ENCODE peak calls at places on chromosomes 3 and 15, in six cellular contexts. One of them, this sample, is unnamed.

GRCh38 chr15:36798366-36798765 is 218.9 kb downstream of the CDIN1 start:
- DNase-seq in IMR-90: peak; percentile 63
- DNase-seq in neural progenitor cell: no peak
- DNase-seq in mammary epithelial cell: no peak
- DNase-seq in dorsolateral prefrontal cortex: no peak
- DNase-seq in PC-3: peak; percentile 92
- DNase-seq in this sample: no peak

GRCh38 chr3:139267300-139268246 is 76.2 kb upstream of the MRPS22 start:
- DNase-seq in mammary epithelial cell: no peak
- DNase-seq in neural progenitor cell: no peak
- DNase-seq in PC-3: no peak
- DNase-seq in IMR-90: no peak
- DNase-seq in dorsolateral prefrontal cortex: no peak
- DNase-seq in this sample: peak; percentile 52

GRCh38 chr3:118946449-118946848 is 88.2 kb downstream of the IGSF11 start:
- DNase-seq in neural progenitor cell: no peak
- DNase-seq in dorsolateral prefrontal cortex: no peak
- DNase-seq in IMR-90: no peak
- DNase-seq in mammary epithelial cell: no peak
- DNase-seq in PC-3: peak; percentile 74
- DNase-seq in this sample: no peak

GRCh38 chr15:89502867-89503595 is 6.6 kb upstream of the RHCG start:
- DNase-seq in IMR-90: no peak
- DNase-seq in neural progenitor cell: no peak
- DNase-seq in mammary epithelial cell: peak; percentile 76
- DNase-seq in PC-3: peak; percentile 79
- DNase-seq in dorsolateral prefrontal cortex: no peak
- DNase-seq in this sample: peak; percentile 47

GRCh38 chr3:194276768-194277546 is 74.2 kb downstream of the CPN2 start:
- DNase-seq in mammary epithelial cell: no peak
- DNase-seq in PC-3: no peak
- DNase-seq in IMR-90: peak; percentile 52
- DNase-seq in neural progenitor cell: no peak
- DNase-seq in dorsolateral prefrontal cortex: no peak
- DNase-seq in this sample: peak; percentile 81

GRCh38 chr3:97880267-97880666 is 58.5 kb downstream of the CRYBG3 start:
- DNase-seq in PC-3: no peak
- DNase-seq in dorsolateral prefrontal cortex: no peak
- DNase-seq in mammary epithelial cell: no peak
- DNase-seq in IMR-90: peak; percentile 30
- DNase-seq in neural progenitor cell: no peak
- DNase-seq in this sample: no peak

GRCh38 chr3:127439621-127440020 is 150.9 kb downstream of the TPRA1 start:
- DNase-seq in dorsolateral prefrontal cortex: no peak
- DNase-seq in IMR-90: no peak
- DNase-seq in mammary epithelial cell: no peak
- DNase-seq in PC-3: no peak
- DNase-seq in neural progenitor cell: no peak
- DNase-seq in this sample: peak; percentile 35

GRCh38 chr3:135556184-135556583 is 409.3 kb upstream of the PPP2R3A start:
- DNase-seq in neural progenitor cell: no peak
- DNase-seq in IMR-90: no peak
- DNase-seq in dorsolateral prefrontal cortex: no peak
- DNase-seq in mammary epithelial cell: no peak
- DNase-seq in PC-3: no peak
- DNase-seq in this sample: no peak

GRCh38 chr15:88617790-88618189 is 3.4 kb upstream of the AEN start:
- DNase-seq in mammary epithelial cell: no peak
- DNase-seq in dorsolateral prefrontal cortex: no peak
- DNase-seq in neural progenitor cell: no peak
- DNase-seq in PC-3: no peak
- DNase-seq in IMR-90: no peak
- DNase-seq in this sample: no peak

GRCh38 chr3:101803152-101803782 is 24.3 kb downstream of the NXPE3 start:
- DNase-seq in dorsolateral prefrontal cortex: no peak
- DNase-seq in mammary epithelial cell: peak; percentile 50
- DNase-seq in neural progenitor cell: peak; percentile 77
- DNase-seq in PC-3: peak; percentile 85
- DNase-seq in IMR-90: peak; percentile 79
- DNase-seq in this sample: no peak

GRCh38 chr3:124837730-124838186 is 49.4 kb downstream of the ITGB5 start:
- DNase-seq in dorsolateral prefrontal cortex: no peak
- DNase-seq in mammary epithelial cell: peak; percentile 77
- DNase-seq in PC-3: peak; percentile 85
- DNase-seq in neural progenitor cell: peak; percentile 50
- DNase-seq in IMR-90: peak; percentile 87
- DNase-seq in this sample: no peak

GRCh38 chr3:127428344-127429001 is 140.6 kb upstream of the PRR20G start:
- DNase-seq in dorsolateral prefrontal cortex: no peak
- DNase-seq in mammary epithelial cell: peak; percentile 14
- DNase-seq in IMR-90: no peak
- DNase-seq in neural progenitor cell: no peak
- DNase-seq in PC-3: no peak
- DNase-seq in this sample: peak; percentile 36

GRCh38 chr3:127701281-127701792 is 28.6 kb downstream of the ABTB1 start:
- DNase-seq in dorsolateral prefrontal cortex: peak; percentile 18
- DNase-seq in mammary epithelial cell: no peak
- DNase-seq in IMR-90: no peak
- DNase-seq in neural progenitor cell: no peak
- DNase-seq in PC-3: no peak
- DNase-seq in this sample: no peak

GRCh38 chr3:88059380-88060160 is 515 bp downstream of the ZNF654 start:
- DNase-seq in PC-3: peak; percentile 35
- DNase-seq in dorsolateral prefrontal cortex: no peak
- DNase-seq in neural progenitor cell: peak; percentile 47
- DNase-seq in mammary epithelial cell: no peak
- DNase-seq in IMR-90: no peak
- DNase-seq in this sample: peak; percentile 75

GRCh38 chr3:168968611-168969010 is 694.9 kb downstream of the MECOM start:
- DNase-seq in PC-3: no peak
- DNase-seq in IMR-90: no peak
- DNase-seq in neural progenitor cell: no peak
- DNase-seq in dorsolateral prefrontal cortex: no peak
- DNase-seq in mammary epithelial cell: no peak
- DNase-seq in this sample: no peak

GRCh38 chr3:177361042-177361938 is 164.0 kb upstream of the TBL1XR1 start:
- DNase-seq in IMR-90: no peak
- DNase-seq in neural progenitor cell: no peak
- DNase-seq in mammary epithelial cell: no peak
- DNase-seq in PC-3: no peak
- DNase-seq in dorsolateral prefrontal cortex: no peak
- DNase-seq in this sample: no peak

GRCh38 chr3:170429050-170429449 is 10.4 kb downstream of the CLDN11 start:
- DNase-seq in mammary epithelial cell: peak; percentile 50
- DNase-seq in PC-3: no peak
- DNase-seq in IMR-90: no peak
- DNase-seq in neural progenitor cell: peak; percentile 22
- DNase-seq in dorsolateral prefrontal cortex: no peak
- DNase-seq in this sample: no peak

GRCh38 chr3:22228705-22229104 is 477.7 kb upstream of the ZNF385D start:
- DNase-seq in mammary epithelial cell: no peak
- DNase-seq in neural progenitor cell: no peak
- DNase-seq in IMR-90: no peak
- DNase-seq in PC-3: no peak
- DNase-seq in dorsolateral prefrontal cortex: no peak
- DNase-seq in this sample: no peak

GRCh38 chr3:22231061-22231460 is 480.1 kb upstream of the ZNF385D start:
- DNase-seq in IMR-90: no peak
- DNase-seq in dorsolateral prefrontal cortex: no peak
- DNase-seq in mammary epithelial cell: no peak
- DNase-seq in PC-3: peak; percentile 19
- DNase-seq in neural progenitor cell: no peak
- DNase-seq in this sample: no peak

GRCh38 chr3:22225161-22225560 is 474.2 kb upstream of the ZNF385D start:
- DNase-seq in mammary epithelial cell: no peak
- DNase-seq in IMR-90: no peak
- DNase-seq in neural progenitor cell: peak; percentile 6
- DNase-seq in PC-3: no peak
- DNase-seq in dorsolateral prefrontal cortex: no peak
- DNase-seq in this sample: no peak
- TF ChIP-seq CTCF in mammary epithelial cell: no peak
- TF ChIP-seq CTCF in IMR-90: no peak
- TF ChIP-seq CTCF in neural progenitor cell: no peak
- TF ChIP-seq CTCF in PC-3: no peak
- TF ChIP-seq CTCF in dorsolateral prefrontal cortex: no peak
- TF ChIP-seq CTCF in this sample: no peak

DNA sequence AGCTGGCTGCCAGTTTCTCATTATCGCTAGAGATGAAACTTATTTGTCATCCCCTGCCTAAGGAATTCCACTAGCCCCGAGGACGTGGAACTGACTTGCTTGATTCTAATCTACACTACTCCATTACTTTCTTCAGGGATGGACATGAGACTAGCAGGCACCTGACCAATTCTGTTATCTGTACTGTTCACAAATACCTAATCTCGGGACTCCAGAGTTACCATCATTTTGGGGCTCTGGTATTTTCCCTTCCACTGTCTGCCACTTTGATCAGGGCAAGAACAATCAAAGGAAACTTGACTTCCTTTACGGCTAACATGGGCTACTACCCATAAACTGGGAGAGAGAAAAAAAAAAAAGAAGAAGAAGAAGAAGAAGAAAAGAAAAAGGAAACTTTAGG is 27.8 kb downstream of the BMF start:
- DNase-seq in IMR-90: no peak
- DNase-seq in neural progenitor cell: no peak
- DNase-seq in mammary epithelial cell: no peak
- DNase-seq in PC-3: no peak
- DNase-seq in dorsolateral prefrontal cortex: no peak
- DNase-seq in this sample: no peak
- H3K4me3 ChIP-seq in IMR-90: no peak overlapping the region
- H3K4me3 ChIP-seq in neural progenitor cell: no peak overlapping the region
- H3K4me3 ChIP-seq in mammary epithelial cell: no peak overlapping the region
- H3K4me3 ChIP-seq in PC-3: no peak overlapping the region
- H3K4me3 ChIP-seq in dorsolateral prefrontal cortex: no peak overlapping the region
- H3K4me3 ChIP-seq in this sample: no peak overlapping the region

GRCh38 chr15:101376615-101377395 is 81.8 kb upstream of the SNRPA1 start:
- DNase-seq in PC-3: no peak
- DNase-seq in IMR-90: no peak
- DNase-seq in dorsolateral prefrontal cortex: no peak
- DNase-seq in mammary epithelial cell: no peak
- DNase-seq in neural progenitor cell: no peak
- DNase-seq in this sample: no peak
- H3K27ac ChIP-seq in PC-3: no peak overlapping the region
- H3K27ac ChIP-seq in IMR-90: no peak overlapping the region
- H3K27ac ChIP-seq in dorsolateral prefrontal cortex: no peak overlapping the region
- H3K27ac ChIP-seq in mammary epithelial cell: no peak overlapping the region
- H3K27ac ChIP-seq in neural progenitor cell: no peak overlapping the region
- H3K27ac ChIP-seq in this sample: no peak overlapping the region

GRCh38 chr15:69685524-69686452 is 233.2 kb downstream of the RPLP1 start:
- DNase-seq in PC-3: no peak
- DNase-seq in dorsolateral prefrontal cortex: no peak
- DNase-seq in neural progenitor cell: no peak
- DNase-seq in mammary epithelial cell: peak; percentile 3
- DNase-seq in IMR-90: no peak
- DNase-seq in this sample: no peak
- TF ChIP-seq CTCF in PC-3: no peak
- TF ChIP-seq CTCF in dorsolateral prefrontal cortex: no peak
- TF ChIP-seq CTCF in neural progenitor cell: no peak
- TF ChIP-seq CTCF in mammary epithelial cell: no peak
- TF ChIP-seq CTCF in IMR-90: no peak
- TF ChIP-seq CTCF in this sample: no peak

GRCh38 chr15:99982662-99983061 is 249.4 kb upstream of the LYSMD4 start:
- DNase-seq in PC-3: no peak
- DNase-seq in dorsolateral prefrontal cortex: no peak
- DNase-seq in neural progenitor cell: no peak
- DNase-seq in mammary epithelial cell: no peak
- DNase-seq in IMR-90: no peak
- DNase-seq in this sample: no peak
- H3K4me3 ChIP-seq in PC-3: no peak overlapping the region
- H3K4me3 ChIP-seq in dorsolateral prefrontal cortex: no peak overlapping the region
- H3K4me3 ChIP-seq in neural progenitor cell: no peak overlapping the region
- H3K4me3 ChIP-seq in mammary epithelial cell: no peak overlapping the region
- H3K4me3 ChIP-seq in IMR-90: no peak overlapping the region
- H3K4me3 ChIP-seq in this sample: no peak overlapping the region